ENCODE peak calls at places on chromosomes 7 and 10, in five cellular contexts. S is CD8-positive, alpha-beta T cell; E is fibroblast of pulmonary artery; G is left lung; B is fibroblast of lung. R is an unnamed sample.

GRCh38 chr7:118005021-118005420 is 131.8 kb upstream of the CTTNBP2 start:
- DNase-seq in S (no peak), B (no peak), E (no peak), G (no peak), R (no peak)

GRCh38 chr7:158587425-158588084 is at the start of gene PTPRN2:
- DNase-seq in E (peak; percentile 56), G (peak; percentile 88), S (peak; percentile 51), B (peak; percentile 40), R (peak; percentile 59)

GRCh38 chr10:59991661-59992060 is 85.3 kb upstream of the CCDC6 start:
- DNase-seq in G (no peak), S (no peak), B (peak; percentile 80), E (peak; percentile 52), R (no peak)

GRCh38 chr7:69937097-69937496 is 338.8 kb downstream of the AUTS2 start:
- DNase-seq in G (no peak), S (no peak), B (no peak), E (no peak), R (no peak)

GRCh38 chr7:32070406-32071360 is at the start of gene PDE1C:
- DNase-seq in S (no peak), G (peak; percentile 75), E (no peak), B (peak; percentile 62), R (peak; percentile 16)

GRCh38 chr10:103281753-103282152 is 4.8 kb downstream of the INA start:
- DNase-seq in B (no peak), E (no peak), S (no peak), G (no peak), R (no peak)

GRCh38 chr10:124827474-124827873 is 25.9 kb downstream of the ABRAXAS2 start:
- DNase-seq in B (no peak), E (peak; percentile 46), S (no peak), G (no peak), R (no peak)

GRCh38 chr10:117745301-117745700 is 202.8 kb downstream of the EMX2 start:
- DNase-seq in E (no peak), B (no peak), S (no peak), G (no peak), R (no peak)

GRCh38 chr10:20105931-20106330 is 289.7 kb downstream of the PLXDC2 start:
- DNase-seq in G (no peak), B (peak; percentile 95), S (no peak), E (peak; percentile 43), R (no peak)

GRCh38 chr7:90276033-90276728 is 31.2 kb downstream of the CFAP69 start:
- DNase-seq in E (no peak), G (no peak), S (no peak), B (no peak), R (no peak)

GRCh38 chr7:46146454-46147255 is 225.6 kb upstream of the IGFBP3 start:
- DNase-seq in S (no peak), E (peak; percentile 67), B (peak; percentile 82), G (no peak), R (no peak)

GRCh38 chr10:132223156-132223590 is 36.4 kb downstream of the DPYSL4 start:
- DNase-seq in E (peak; percentile 82), S (peak; percentile 54), G (peak; percentile 92), B (peak; percentile 63), R (peak; percentile 54)

GRCh38 chr7:26593405-26593804 is 271.0 kb downstream of the SKAP2 start:
- DNase-seq in E (no peak), S (no peak), B (no peak), G (no peak), R (no peak)

GRCh38 chr10:11181996-11182395 is 164.3 kb downstream of the CELF2 start:
- DNase-seq in B (peak; percentile 35), E (no peak), S (no peak), G (no peak), R (no peak)

GRCh38 chr10:114548662-114549061 is 109.4 kb downstream of the ABLIM1 start:
- DNase-seq in G (no peak), E (peak; percentile 83), B (peak; percentile 29), S (no peak), R (no peak)

GRCh38 chr7:139535252-139535651 is 11.8 kb downstream of the CLEC2L start:
- DNase-seq in G (no peak), B (no peak), E (no peak), S (no peak), R (no peak)

GRCh38 chr7:100443096-100443840 is 7.0 kb upstream of the PPP1R35 start:
- DNase-seq in G (peak; percentile 25), E (no peak), B (no peak), S (no peak), R (no peak)

GRCh38 chr10:119118231-119118630 is 14.3 kb downstream of the DENND10 start:
- DNase-seq in B (no peak), S (no peak), G (no peak), E (no peak), R (no peak)

GRCh38 chr10:50558368-50558767 is 65.4 kb downstream of the SGMS1 start:
- DNase-seq in B (peak; percentile 68), E (peak; percentile 51), G (no peak), S (no peak), R (no peak)

GRCh38 chr7:83105948-83106347 is 56.7 kb downstream of the PCLO start:
- DNase-seq in G (no peak), B (no peak), E (no peak), S (no peak), R (no peak)

GRCh38 chr7:25731035-25731880 is 420.7 kb upstream of the NFE2L3 start:
- DNase-seq in B (no peak), S (no peak), G (no peak), E (peak; percentile 5), R (no peak)

GRCh38 chr10:44292390-44293002 is 92.4 kb downstream of the CXCL12 start:
- DNase-seq in B (no peak), S (no peak), G (peak; percentile 68), E (no peak), R (no peak)

GRCh38 chr7:3243680-3244079 is 57.4 kb upstream of the SDK1 start:
- DNase-seq in B (no peak), G (no peak), E (no peak), S (no peak), R (no peak)

GRCh38 chr7:17523813-17524741 is 225.6 kb downstream of the AHR start:
- DNase-seq in B (peak; percentile 91), S (no peak), G (no peak), E (peak; percentile 97), R (no peak)

GRCh38 chr10:131773321-131773988 is 127.4 kb upstream of the PPP2R2D start:
- DNase-seq in G (no peak), B (no peak), E (no peak), S (no peak), R (no peak)

GRCh38 chr7:130153251-130153908 is 51.8 kb downstream of the TMEM209 start:
- DNase-seq in S (no peak), B (no peak), G (no peak), E (no peak), R (no peak)

GRCh38 chr10:13990918-13991317 is 339.8 kb downstream of the FRMD4A start:
- DNase-seq in B (peak; percentile 80), S (no peak), G (no peak), E (peak; percentile 81), R (no peak)

GRCh38 chr7:150801946-150802771 is 1.6 kb downstream of the TMEM176A start:
- DNase-seq in E (no peak), B (no peak), S (no peak), G (no peak), R (no peak)

GRCh38 chr10:111316607-111317006 is 239.8 kb downstream of the ADRA2A start:
- DNase-seq in S (no peak), E (no peak), G (no peak), B (no peak), R (no peak)

GRCh38 chr10:118007773-118008172 is 39.0 kb downstream of the RAB11FIP2 start:
- DNase-seq in G (no peak), E (no peak), S (no peak), B (no peak), R (no peak)

GRCh38 chr10:93856349-93857140 is 37.2 kb upstream of the SLC35G1 start:
- DNase-seq in E (no peak), S (no peak), B (no peak), G (no peak), R (no peak)

GRCh38 chr10:93861825-93862224 is 32.0 kb upstream of the SLC35G1 start:
- DNase-seq in B (no peak), G (no peak), E (no peak), S (no peak), R (no peak)

GRCh38 chr10:93854985-93855384 is 38.8 kb upstream of the SLC35G1 start:
- DNase-seq in S (no peak), B (no peak), G (no peak), E (peak; percentile 6), R (no peak)

GRCh38 chr10:93859049-93859655 is 34.6 kb upstream of the SLC35G1 start:
- DNase-seq in B (no peak), S (no peak), G (no peak), E (peak; percentile 15), R (no peak)
- TF ChIP-seq CTCF in B (peak; percentile 10), S (no peak), G (peak; percentile 35), E (peak; percentile 30), R (no peak)

DNA sequence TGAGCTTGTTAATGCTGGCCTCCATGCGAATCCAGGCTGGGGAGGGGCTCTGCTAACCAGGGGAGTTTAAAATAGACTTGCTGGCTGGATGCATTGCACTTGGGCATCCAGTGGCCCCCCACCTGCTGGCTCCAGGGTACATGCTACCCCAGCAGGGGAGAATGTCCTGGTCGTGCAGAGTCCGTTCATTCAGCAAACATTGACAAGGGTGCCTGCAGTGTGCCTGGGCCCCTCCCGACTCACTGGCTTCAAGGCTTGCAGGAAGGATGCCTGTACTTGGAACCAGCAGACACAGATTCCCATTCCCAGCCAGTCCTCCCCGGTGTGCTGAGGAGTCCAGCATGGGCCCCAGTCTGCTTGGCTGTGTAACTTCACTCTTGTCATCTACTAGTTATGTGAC is 1.5 kb downstream of the SLC29A3 start:
- DNase-seq in B (no peak), S (no peak), G (no peak), E (no peak), R (no peak)
- TF ChIP-seq CTCF in B (no peak), S (no peak), G (no peak), E (no peak), R (no peak)

DNA sequence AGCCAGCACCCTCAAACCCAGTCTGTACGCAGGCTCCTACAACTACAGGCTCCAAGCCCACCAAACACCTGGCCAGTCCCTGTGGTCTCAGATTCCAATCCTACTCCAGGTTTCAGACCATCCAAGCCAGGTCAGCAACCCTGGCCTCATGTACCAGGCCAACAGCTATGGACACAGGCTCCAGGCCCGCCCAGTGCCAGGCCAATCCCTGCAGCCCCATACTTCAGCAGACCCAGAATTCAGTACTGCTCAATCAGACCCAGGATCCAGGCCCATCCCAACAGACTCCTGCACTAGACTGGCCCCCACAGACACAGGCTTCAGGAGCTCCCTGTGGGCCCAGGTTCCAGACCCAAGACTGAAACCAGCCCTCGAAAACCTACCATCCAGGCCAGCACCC is 32.3 kb downstream of the HPSE2 start:
- DNase-seq in E (no peak), B (no peak), G (no peak), S (no peak), R (no peak)
- TF ChIP-seq CTCF in E (no peak), B (no peak), G (no peak), S (no peak), R (no peak)

DNA sequence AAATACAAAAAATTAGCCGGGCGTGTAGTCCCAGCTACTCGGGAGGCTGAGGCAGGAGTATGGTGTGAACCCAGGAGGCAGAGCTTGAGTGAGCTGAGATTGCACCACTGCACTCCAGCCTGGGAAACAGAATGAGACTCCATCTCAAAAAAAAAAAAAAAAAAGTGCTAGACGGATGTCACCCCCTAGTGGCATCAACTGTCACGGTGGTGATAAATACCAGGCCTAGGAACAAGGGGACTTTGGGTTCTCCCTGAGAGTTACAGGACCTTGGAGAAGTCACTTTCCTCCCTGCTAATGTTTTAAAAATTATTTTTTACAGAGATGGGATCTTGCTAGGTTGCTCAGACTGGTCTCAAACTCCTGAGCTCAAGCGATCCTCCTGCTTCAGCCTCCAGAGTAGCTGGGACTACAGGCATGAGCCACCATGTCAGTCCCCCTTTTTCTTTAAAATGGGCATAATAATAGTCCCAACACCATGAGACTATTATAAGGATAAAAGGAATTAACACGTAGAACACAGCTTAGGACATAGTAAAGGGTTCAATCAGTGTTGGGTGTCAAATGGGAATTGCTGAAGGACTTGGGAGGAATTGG is 2.6 kb upstream of the TMEM130 start:
- DNase-seq in S (no peak), G (no peak), E (no peak), B (no peak), R (no peak)
- TF ChIP-seq CTCF in S (no peak), G (no peak), E (peak; percentile 11), B (peak; percentile 10), R (peak; percentile 19)

R was measured in natural killer cell.